ENCODE peak calls at places on chromosome 9, in eight cellular contexts. P, A, E, Z, J, B, Y and O are unnamed samples. For H3K9me3, the result is how much of the 10 kb centered on the place peaks cover.

GRCh38 chr9:78971505-78971904 is 600.3 kb upstream of the TLE4 start:
- DNase-seq in P (no peak), B (no peak), A (no peak), Y (no peak), J (no peak), E (no peak), Z (no peak), O (no peak)

GRCh38 chr9:95970356-95970755 is 94.9 kb downstream of the ERCC6L2 start:
- DNase-seq in J (no peak), A (no peak), P (no peak), Y (no peak), Z (no peak), B (no peak), E (no peak), O (no peak)

GRCh38 chr9:124855944-124856773 is 2.9 kb downstream of the WDR38 start:
- DNase-seq in J (no peak), B (no peak), P (no peak), A (no peak), Z (no peak), E (no peak), Y (peak), O (no peak)

GRCh38 chr9:69444021-69444420 is 119.0 kb downstream of the ENTREP1 start:
- DNase-seq in B (no peak), P (no peak), E (no peak), A (no peak), Y (no peak), Z (no peak), J (peak), O (no peak)

GRCh38 chr9:108775901-108776306 is 79.9 kb downstream of the ACTL7B start:
- DNase-seq in J (no peak), Z (no peak), P (no peak), A (no peak), Y (no peak), B (no peak), E (peak), O (peak)

GRCh38 chr9:75213765-75214164 is 125.5 kb downstream of the OSTF1 start:
- DNase-seq in J (no peak), A (no peak), B (no peak), Z (no peak), Y (no peak), E (no peak), P (no peak), O (no peak)

GRCh38 chr9:95506692-95507455 is 9.9 kb downstream of the PTCH1 start:
- DNase-seq in Y (peak), Z (no peak), A (peak), J (peak), E (peak), P (peak), B (peak), O (no peak)

GRCh38 chr9:23683476-23684095 is 142.5 kb downstream of the ELAVL2 start:
- DNase-seq in J (no peak), B (no peak), P (no peak), Z (no peak), E (no peak), Y (no peak), A (no peak), O (no peak)

GRCh38 chr9:91954841-91955471 is 4.9 kb upstream of the ROR2 start:
- DNase-seq in P (no peak), J (peak), B (peak), Z (no peak), A (peak), Y (peak), E (no peak), O (no peak)

GRCh38 chr9:94717656-94718225 is 8.8 kb upstream of the AOPEP start:
- DNase-seq in Z (no peak), E (no peak), P (no peak), B (no peak), J (peak), Y (no peak), A (no peak), O (no peak)

GRCh38 chr9:278651-279050 is 64.0 kb downstream of the DOCK8 start:
- DNase-seq in Z (no peak), J (no peak), P (no peak), A (peak), Y (no peak), B (no peak), E (peak), O (no peak)

GRCh38 chr9:29456940-29457339 is 1883.7 kb upstream of the C9orf72 start:
- DNase-seq in Z (no peak), A (no peak), Y (no peak), J (no peak), E (no peak), B (no peak), P (no peak), O (no peak)

GRCh38 chr9:92350129-92350739 is 24.5 kb downstream of the CENPP start:
- DNase-seq in E (no peak), A (no peak), J (peak), Z (no peak), B (no peak), Y (no peak), P (no peak), O (no peak)

GRCh38 chr9:35385042-35385441 is 104.9 kb upstream of the RUSC2 start:
- DNase-seq in E (no peak), P (no peak), J (peak), Z (no peak), Y (no peak), B (no peak), A (no peak), O (no peak)

GRCh38 chr9:96014078-96014477 is 138.6 kb downstream of the ERCC6L2 start:
- DNase-seq in P (no peak), J (no peak), Y (no peak), B (no peak), A (peak), E (peak), Z (no peak), O (no peak)

GRCh38 chr9:79672236-79672635 is 100.5 kb downstream of the TLE4 start:
- DNase-seq in B (no peak), A (no peak), J (no peak), Y (no peak), P (no peak), Z (no peak), E (no peak), O (no peak)

DNA sequence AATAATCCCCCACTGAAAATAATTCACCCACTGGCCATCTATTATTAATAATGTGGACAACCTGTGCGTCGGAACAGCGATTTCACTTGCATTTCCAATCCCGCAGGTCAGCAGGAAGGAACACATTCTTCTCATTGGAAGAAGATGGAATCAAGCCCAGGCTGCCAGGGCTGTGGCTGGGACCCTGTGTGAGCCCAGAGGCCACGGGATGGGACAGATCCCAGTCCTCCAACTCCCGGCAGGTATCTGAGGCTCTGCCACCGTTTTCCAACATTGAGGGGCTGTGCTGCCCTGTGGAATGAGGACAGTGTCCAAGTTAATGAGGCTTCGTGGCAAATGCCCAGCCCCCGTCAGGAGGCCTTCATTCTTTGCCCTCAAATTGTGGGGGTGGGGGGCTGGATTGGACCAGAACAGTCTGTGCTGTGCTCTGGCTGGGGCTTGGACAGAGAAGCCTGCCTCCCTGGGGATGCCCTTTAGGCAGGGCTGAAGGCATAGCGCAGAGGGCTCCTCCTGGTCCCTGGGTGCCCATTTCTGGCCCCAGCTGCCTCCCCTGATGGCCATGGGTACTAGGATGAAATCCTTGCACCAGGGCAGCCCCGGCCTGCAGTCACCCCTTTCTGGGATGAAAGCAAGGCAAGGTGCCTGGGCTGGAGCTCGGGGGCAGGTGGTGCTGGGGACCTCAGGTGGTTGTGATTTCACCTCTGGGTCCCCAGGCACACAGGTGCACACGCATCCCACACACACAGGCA is 195.0 kb upstream of the PPP1R26 start:
- DNase-seq in E (peak), Z (no peak), J (no peak), B (no peak), Y (no peak), P (no peak), A (no peak), O (no peak)
- H3K9me3 ChIP-seq in E (under half), Z (under half), J (under half), B (under half), Y (under half), P (under half), A (under half), O (under half)

GRCh38 chr9:14748373-14748772 is 25.8 kb upstream of the CER1 start:
- DNase-seq in E (no peak), A (no peak), J (no peak), Z (no peak), B (no peak), P (no peak), Y (no peak), O (no peak)
- H3K4me3 ChIP-seq in E (no peak), A (no peak), J (no peak), Z (no peak), B (no peak), P (no peak), Y (no peak), O (no peak)

GRCh38 chr9:137951107-137951506 is 73.5 kb downstream of the CACNA1B start:
- DNase-seq in P (no peak), A (no peak), B (no peak), E (no peak), Z (no peak), Y (no peak), J (no peak), O (no peak)
- H3K9me3 ChIP-seq in P (under half), A (under half), B (under half), E (under half), Z (under half), Y (under half), J (half or more), O (under half)

GRCh38 chr9:76249309-76249708 is 144.9 kb downstream of the RFK start:
- DNase-seq in B (no peak), E (no peak), A (no peak), Y (no peak), Z (no peak), P (no peak), J (no peak), O (no peak)

GRCh38 chr9:76240578-76240977 is 153.6 kb downstream of the RFK start:
- DNase-seq in Y (no peak), E (no peak), J (no peak), A (no peak), B (no peak), Z (no peak), P (no peak), O (no peak)

GRCh38 chr9:76247426-76247825 is 146.8 kb downstream of the RFK start:
- DNase-seq in E (no peak), Y (no peak), B (no peak), A (no peak), J (no peak), P (no peak), Z (no peak), O (no peak)

GRCh38 chr9:76246680-76247079 is 147.5 kb downstream of the RFK start:
- DNase-seq in Z (no peak), Y (no peak), E (no peak), B (no peak), A (no peak), P (no peak), J (no peak), O (no peak)

DNA sequence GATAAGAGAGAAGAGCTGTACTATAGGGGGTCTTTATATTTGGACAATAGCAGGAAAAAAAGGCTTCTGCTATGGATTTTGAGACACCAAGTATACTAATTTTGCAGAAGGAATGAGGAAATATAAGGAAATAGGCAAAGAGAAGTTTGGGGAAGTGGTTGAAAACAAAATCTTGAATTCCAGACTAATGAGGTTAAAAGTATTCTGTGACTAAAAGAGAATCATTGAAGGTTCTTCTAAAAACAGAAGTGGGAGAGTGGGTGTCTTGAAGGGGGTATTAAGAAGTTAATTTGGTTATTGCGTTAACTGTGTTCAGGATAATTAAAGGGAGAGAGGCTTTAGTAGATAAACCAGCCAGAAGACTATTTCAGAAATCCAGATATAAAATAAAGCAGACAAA is 148.7 kb downstream of the RFK start:
- DNase-seq in J (no peak), Y (no peak), A (no peak), E (no peak), Z (no peak), P (no peak), B (no peak), O (no peak)
- H3K4me3 ChIP-seq in J (no peak), Y (no peak), A (no peak), E (no peak), Z (no peak), P (no peak), B (no peak), O (no peak)